ENCODE peak calls at places on chromosomes 11 and 22, in five cellular contexts. L is A549, X is H1, Y is GM12878, E is K562. S is an unnamed sample.

GRCh38 chr11:110297726-110298297 is 1.4 kb upstream of the RDX start:
- DNase-seq in L (no peak), X (no peak), Y (no peak), E (no peak), S (no peak)

GRCh38 chr11:76184551-76184993 is 21.7 kb downstream of the WNT11 start:
- DNase-seq in L (no peak), X (no peak), Y (no peak), E (peak), S (no peak)

GRCh38 chr11:10807629-10808552 is 835 bp downstream of the EIF4G2 start:
- DNase-seq in L (no peak), X (no peak), Y (no peak), E (peak), S (peak)

GRCh38 chr11:109783842-109784241 is 309.4 kb upstream of the ZC3H12C start:
- DNase-seq in L (no peak), X (no peak), Y (peak), E (no peak), S (no peak)

GRCh38 chr11:61010466-61011238 is 39.2 kb downstream of the CD6 start:
- DNase-seq in L (no peak), X (no peak), Y (no peak), E (no peak), S (no peak)

GRCh38 chr11:95849087-95849825 is 59.0 kb downstream of the CEP57 start:
- DNase-seq in L (peak), X (peak), Y (no peak), E (peak), S (peak)

GRCh38 chr11:129189646-129190045 is 2.5 kb downstream of the ARHGAP32 start:
- DNase-seq in L (no peak), X (no peak), Y (no peak), E (no peak), S (no peak)

GRCh38 chr22:19448076-19448607 is 631 bp upstream of the C22orf39 start:
- DNase-seq in L (peak), X (no peak), Y (no peak), E (peak), S (peak)

GRCh38 chr11:44006882-44007495 is 40.8 kb upstream of the ACCSL start:
- DNase-seq in L (no peak), X (no peak), Y (no peak), E (no peak), S (no peak)

GRCh38 chr22:36465232-36466021 is 16.0 kb downstream of the TXN2 start:
- DNase-seq in L (peak), X (no peak), Y (no peak), E (no peak), S (peak)

GRCh38 chr22:30542811-30543188 is 3.7 kb downstream of the SEC14L6 start:
- DNase-seq in L (no peak), X (no peak), Y (no peak), E (no peak), S (no peak)

GRCh38 chr11:64755681-64756361 is 4.0 kb downstream of the PYGM start:
- DNase-seq in L (no peak), X (no peak), Y (no peak), E (no peak), S (no peak)

GRCh38 chr22:35400335-35400680 is 368 bp downstream of the MCM5 start:
- DNase-seq in L (no peak), X (no peak), Y (no peak), E (peak), S (no peak)

GRCh38 chr22:17716529-17716928 is 57.7 kb downstream of the BID start:
- DNase-seq in L (no peak), X (no peak), Y (no peak), E (no peak), S (no peak)

GRCh38 chr11:122647728-122648127 is 7.8 kb upstream of the UBASH3B start:
- DNase-seq in L (no peak), X (no peak), Y (no peak), E (no peak), S (no peak)
- TF ChIP-seq EP300 in L (no peak), X (no peak), Y (no peak), E (no peak), S (no peak)

GRCh38 chr11:67264260-67264659 is 2.0 kb upstream of the GRK2 start:
- DNase-seq in L (no peak), X (no peak), Y (no peak), E (no peak), S (no peak)
- TF ChIP-seq CEBPB in L (no peak), X (no peak), Y (no peak), E (no peak), S (no peak)

DNA sequence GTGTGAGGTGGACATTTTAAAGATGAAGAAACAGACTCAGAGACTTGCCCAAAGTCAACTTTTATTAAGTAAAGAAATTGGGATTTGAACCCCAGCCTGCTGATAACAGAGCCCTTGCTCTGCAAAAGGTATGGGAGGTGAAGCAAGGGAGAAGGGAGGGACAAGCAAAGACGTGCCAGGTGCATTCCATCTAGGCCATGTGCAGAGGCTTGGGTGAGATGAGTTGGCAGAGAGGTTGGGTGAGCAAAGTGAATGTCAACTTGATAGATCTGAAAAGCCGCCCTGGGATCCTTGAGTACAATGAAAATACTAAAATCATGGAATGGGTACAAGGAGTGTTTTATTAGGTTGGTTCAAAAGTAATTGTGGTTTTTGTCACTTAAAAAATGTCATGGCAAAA is 341.3 kb downstream of the CADM1 start:
- DNase-seq in L (no peak), X (no peak), Y (no peak), E (no peak), S (no peak)
- TF ChIP-seq EP300 in L (no peak), X (no peak), Y (no peak), E (no peak), S (no peak)

GRCh38 chr22:20918663-20919220 is 1.5 kb downstream of the CRKL start:
- DNase-seq in L (peak), X (no peak), Y (no peak), E (peak), S (peak)
- TF ChIP-seq CEBPB in L (no peak), X (no peak), Y (no peak), E (no peak), S (no peak)

DNA sequence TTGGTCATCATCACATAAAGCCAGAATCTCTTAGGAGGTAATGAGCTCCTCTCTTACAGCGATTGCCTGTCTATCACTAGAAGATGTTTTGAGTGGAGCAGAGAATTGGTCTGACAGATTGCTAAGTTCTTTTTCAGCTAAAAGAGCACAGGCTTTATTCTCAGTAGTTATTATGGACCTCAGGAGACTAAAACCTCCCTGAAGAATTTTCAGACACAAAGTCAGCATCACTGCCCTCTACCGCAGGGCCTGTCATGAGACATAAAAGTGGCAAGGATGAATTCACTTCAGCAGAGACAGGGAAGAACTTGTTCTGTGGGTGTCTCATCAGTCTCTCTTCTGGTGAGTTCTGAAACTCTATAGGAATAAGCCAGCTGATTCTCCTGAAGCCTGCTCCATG is at the start of gene OR51I2:
- DNase-seq in L (no peak), X (no peak), Y (no peak), E (no peak), S (no peak)
- TF ChIP-seq EP300 in L (no peak), X (no peak), Y (no peak), E (no peak), S (no peak)